ENCODE peak calls at places on chromosomes 4 and X, in five cellular contexts. F is right atrium auricular region; X is neuronal stem cell; E is stimulated activated CD4-positive, alpha-beta T cell treated with anti-CD3 and anti-CD28 coated beads, Interleukin-4, amount 100 ng/mL, for 1 hour; K is bronchial epithelial cell. V is an unnamed sample.

GRCh38 chr4:177283167-177283566 is 26.5 kb upstream of the NEIL3 start:
- DNase-seq in E (no peak), K (peak), F (no peak), X (no peak), V (no peak)

GRCh38 chr4:169147217-169147616 is 123.5 kb downstream of the SH3RF1 start:
- DNase-seq in X (no peak), K (peak), F (no peak), E (no peak), V (no peak)

GRCh38 chrX:25202827-25203226 is 187.1 kb upstream of the ARX start:
- DNase-seq in F (no peak), E (no peak), K (no peak), X (no peak), V (no peak)

GRCh38 chr4:153161599-153161971 is 42.7 kb upstream of the TRIM2 start:
- DNase-seq in K (no peak), E (no peak), F (no peak), X (no peak), V (peak)

GRCh38 chrX:23334871-23335599 is 386 bp downstream of the PTCHD1 start:
- DNase-seq in X (no peak), K (no peak), E (peak), F (no peak), V (no peak)

GRCh38 chrX:107454302-107454701 is 4.8 kb downstream of the FRMPD3 start:
- DNase-seq in E (no peak), K (peak), X (no peak), F (no peak), V (no peak)

GRCh38 chr4:54318904-54319303 is 89.8 kb downstream of the PDGFRA start:
- DNase-seq in F (no peak), E (no peak), X (peak), K (peak), V (no peak)

GRCh38 chrX:23904096-23904495 is 3.6 kb downstream of the APOO start:
- DNase-seq in K (peak), F (no peak), E (no peak), X (no peak), V (no peak)

GRCh38 chrX:121259170-121259569 is 211.8 kb downstream of the GLUD2 start:
- DNase-seq in E (no peak), K (no peak), F (no peak), X (no peak), V (no peak)

GRCh38 chr4:137393043-137393442 is 139.3 kb downstream of the PCDH18 start:
- DNase-seq in E (no peak), F (no peak), K (no peak), X (peak), V (no peak)

GRCh38 chr4:110198472-110199419 is at the start of gene ELOVL6:
- DNase-seq in X (peak), E (peak), F (peak), K (peak), V (peak)